ENCODE peak calls at places on chromosome 3, in nine cellular contexts. P is left lung; L is mesothelial cell of epicardium; A is posterior cingulate gyrus; Z is GM23248; J is MM.1S; N is CD8-positive, alpha-beta T cell; R is cardiac fibroblast; B is activated gamma-delta T cell treated with anti-CD3 and anti-CD28 coated beads, Interleukin-2, amount 50 U/mL, for 16 hours. T is an unnamed sample.

GRCh38 chr3:172174396-172175253 is 135.2 kb downstream of the FNDC3B start:
- DNase-seq in A (no peak), Z (no peak), J (no peak), P (no peak), L (no peak), B (no peak), R (no peak), N (no peak), T (no peak)

GRCh38 chr3:195551381-195551978 is 8.4 kb upstream of the PPP1R2 start:
- DNase-seq in R (peak), A (no peak), L (no peak), J (no peak), P (no peak), B (no peak), Z (no peak), N (no peak), T (no peak)

GRCh38 chr3:157027861-157028745 is 131.8 kb downstream of the CCNL1 start:
- DNase-seq in L (no peak), P (no peak), R (no peak), Z (no peak), B (no peak), N (no peak), A (no peak), J (no peak), T (no peak)

GRCh38 chr3:106276755-106277612 is 408.2 kb upstream of the CBLB start:
- DNase-seq in B (no peak), A (no peak), N (no peak), R (no peak), P (no peak), L (no peak), Z (no peak), J (no peak), T (no peak)

GRCh38 chr3:127544806-127545545 is 45.6 kb downstream of the TPRA1 start:
- DNase-seq in N (no peak), A (no peak), B (no peak), R (no peak), J (no peak), Z (no peak), P (no peak), L (no peak), T (no peak)

GRCh38 chr3:123421353-123422174 is 27.3 kb downstream of the ADCY5 start:
- DNase-seq in N (no peak), A (peak), L (no peak), J (no peak), R (peak), B (no peak), Z (no peak), P (no peak), T (no peak)

GRCh38 chr3:113222412-113223086 is 11.2 kb downstream of the BOC start:
- DNase-seq in J (no peak), P (no peak), R (no peak), A (no peak), B (no peak), L (no peak), Z (peak), N (no peak), T (no peak)

GRCh38 chr3:85939026-85939616 is 980.3 kb downstream of the CADM2 start:
- DNase-seq in B (no peak), J (no peak), Z (no peak), R (no peak), A (peak), N (no peak), P (no peak), L (no peak), T (no peak)

GRCh38 chr3:126104742-126105605 is 21.1 kb upstream of the SLC41A3 start:
- DNase-seq in N (peak), R (no peak), B (no peak), A (no peak), J (no peak), P (no peak), Z (no peak), L (peak), T (no peak)

GRCh38 chr3:161700998-161701397 is 204.4 kb downstream of the OTOL1 start:
- DNase-seq in L (no peak), N (no peak), P (no peak), R (no peak), Z (no peak), A (no peak), B (no peak), J (peak), T (no peak)

GRCh38 chr3:54877675-54878544 is 49.9 kb downstream of the LRTM1 start:
- DNase-seq in A (no peak), P (no peak), Z (peak), R (no peak), L (no peak), J (no peak), B (no peak), N (no peak), T (no peak)

GRCh38 chr3:29503969-29504368 is 223.1 kb downstream of the RBMS3 start:
- DNase-seq in Z (no peak), P (no peak), B (no peak), R (peak), N (no peak), J (no peak), L (no peak), A (no peak), T (no peak)

GRCh38 chr3:182710557-182711157 is 82.6 kb upstream of the ATP11B start:
- DNase-seq in N (no peak), P (no peak), B (no peak), Z (peak), R (peak), J (peak), L (no peak), A (no peak), T (no peak)

GRCh38 chr3:194987571-194988494 is 283.1 kb downstream of the XXYLT1 start:
- DNase-seq in A (no peak), Z (no peak), B (no peak), L (peak), J (no peak), P (no peak), N (peak), R (no peak), T (no peak)

GRCh38 chr3:126696701-126697267 is 7.3 kb upstream of the CHCHD6 start:
- DNase-seq in J (no peak), P (no peak), Z (no peak), R (no peak), N (no peak), A (no peak), L (no peak), B (no peak), T (no peak)

GRCh38 chr3:33067484-33067883 is 29.5 kb downstream of the GLB1 start:
- DNase-seq in P (no peak), J (no peak), A (no peak), B (no peak), Z (peak), L (no peak), R (no peak), N (no peak), T (no peak)

GRCh38 chr3:156227704-156228103 is 107.3 kb downstream of the KCNAB1 start:
- DNase-seq in P (no peak), R (no peak), Z (no peak), A (no peak), N (no peak), B (no peak), L (no peak), J (no peak), T (no peak)

GRCh38 chr3:196835081-196835480 is 32.6 kb upstream of the SENP5 start:
- DNase-seq in Z (no peak), N (no peak), R (no peak), L (no peak), B (no peak), P (no peak), A (no peak), J (no peak), T (no peak)

GRCh38 chr3:124995460-124995994 is 60.3 kb downstream of the HEG1 start:
- DNase-seq in A (peak), R (peak), B (peak), L (peak), N (peak), J (peak), P (peak), Z (peak), T (no peak)

GRCh38 chr3:100603449-100603848 is 6.0 kb upstream of the ADGRG7 start:
- DNase-seq in P (no peak), Z (peak), B (no peak), L (no peak), N (no peak), J (peak), A (no peak), R (peak), T (no peak)

GRCh38 chr3:183227586-183227985 is 25.5 kb upstream of the B3GNT5 start:
- DNase-seq in Z (no peak), A (no peak), P (no peak), N (no peak), R (no peak), L (no peak), B (no peak), J (no peak), T (no peak)

GRCh38 chr3:159832024-159832423 is 156.6 kb upstream of the IL12A start:
- DNase-seq in A (no peak), P (no peak), Z (no peak), L (no peak), N (no peak), B (no peak), J (no peak), R (no peak), T (no peak)

GRCh38 chr3:30616347-30617027 is 10.1 kb downstream of the TGFBR2 start:
- DNase-seq in B (no peak), J (no peak), Z (no peak), A (no peak), L (no peak), R (no peak), N (no peak), P (no peak), T (no peak)

GRCh38 chr3:157938154-157938774 is 168.0 kb downstream of the SHOX2 start:
- DNase-seq in N (no peak), A (no peak), L (no peak), J (no peak), B (no peak), Z (peak), P (no peak), R (peak), T (no peak)

GRCh38 chr3:86954751-86955150 is 36.2 kb downstream of the VGLL3 start:
- DNase-seq in J (no peak), L (no peak), Z (peak), P (no peak), R (no peak), N (no peak), B (no peak), A (no peak), T (no peak)

GRCh38 chr3:192409203-192409837 is 318.0 kb downstream of the FGF12 start:
- DNase-seq in Z (peak), P (no peak), R (peak), J (peak), A (peak), L (peak), N (no peak), B (no peak), T (peak)

GRCh38 chr3:132004571-132004970 is 30.2 kb downstream of the CPNE4 start:
- DNase-seq in R (peak), Z (peak), A (no peak), B (no peak), J (no peak), P (no peak), N (no peak), L (no peak), T (no peak)

GRCh38 chr3:112143251-112143650 is 10.2 kb upstream of the GCSAM start:
- DNase-seq in Z (no peak), N (no peak), A (no peak), R (peak), B (no peak), L (no peak), P (no peak), J (no peak), T (no peak)

T was measured in GOT3.